ENCODE peak calls at places on chromosomes 11 and 22, in ten cellular contexts. D is transverse colon, G is stomach, R is ovary, J is A549, Q is tibial nerve, X is H1, E is K562, L is sigmoid colon, H is SK-N-SH. O is an unnamed sample.

GRCh38 chr11:64918056-64918455 is 1.0 kb upstream of the ATG2A start:
- DNase-seq in L (peak), H (no peak), R (no peak), Q (no peak), D (no peak), J (no peak), E (no peak), X (no peak), G (no peak), O (no peak)

GRCh38 chr11:43573233-43573632 is 107.3 kb upstream of the HSD17B12 start:
- DNase-seq in D (no peak), H (peak), L (no peak), E (peak), Q (no peak), G (no peak), X (peak), R (no peak), J (no peak), O (no peak)

GRCh38 chr22:45837507-45837906 is 139.5 kb downstream of the WNT7B start:
- DNase-seq in G (no peak), R (no peak), D (no peak), E (no peak), X (no peak), J (no peak), Q (no peak), H (no peak), L (no peak), O (no peak)

GRCh38 chr22:36258750-36259619 is 6.1 kb downstream of the APOL1 start:
- DNase-seq in J (no peak), L (peak), H (no peak), G (no peak), X (peak), D (peak), R (peak), Q (no peak), E (no peak), O (no peak)

GRCh38 chr11:26971961-26972360 is 22.0 kb upstream of the FIBIN start:
- DNase-seq in J (no peak), H (no peak), Q (no peak), R (no peak), D (no peak), L (no peak), X (no peak), E (no peak), G (no peak), O (no peak)

GRCh38 chr22:40498454-40499186 is 128.2 kb downstream of the SGSM3 start:
- DNase-seq in H (no peak), R (no peak), X (no peak), L (no peak), G (no peak), E (peak), D (no peak), J (peak), Q (no peak), O (no peak)

GRCh38 chr11:61616443-61616842 is 35.6 kb upstream of the SYT7 start:
- DNase-seq in Q (no peak), X (no peak), J (no peak), H (no peak), E (no peak), L (no peak), R (no peak), G (no peak), D (no peak), O (no peak)

GRCh38 chr11:35035894-35036408 is 103.0 kb upstream of the CD44 start:
- DNase-seq in L (no peak), G (no peak), D (no peak), R (no peak), E (no peak), Q (no peak), J (no peak), X (no peak), H (no peak), O (no peak)

GRCh38 chr11:12827929-12828812 is 153.9 kb downstream of the TEAD1 start:
- DNase-seq in J (no peak), E (no peak), D (peak), L (no peak), Q (peak), X (no peak), H (no peak), R (no peak), G (peak), O (no peak)

GRCh38 chr11:113670149-113670829 is 35.8 kb downstream of the TMPRSS5 start:
- DNase-seq in H (no peak), L (no peak), E (peak), R (no peak), D (no peak), Q (no peak), G (no peak), X (no peak), J (no peak), O (no peak)

GRCh38 chr22:47051435-47052175 is 289.2 kb downstream of the TBC1D22A start:
- DNase-seq in D (no peak), L (no peak), J (no peak), H (no peak), R (no peak), G (no peak), Q (no peak), E (no peak), X (no peak), O (no peak)

GRCh38 chr11:114128399-114128798 is 68.9 kb downstream of the ZBTB16 start:
- DNase-seq in X (no peak), E (no peak), D (peak), J (no peak), R (no peak), G (no peak), Q (no peak), H (no peak), L (peak), O (no peak)

GRCh38 chr22:27993774-27994350 is 74.8 kb upstream of the PITPNB start:
- DNase-seq in J (no peak), R (peak), G (no peak), D (peak), H (no peak), X (no peak), E (no peak), Q (peak), L (peak), O (no peak)

GRCh38 chr11:41660585-41660984 is 201.1 kb upstream of the LRRC4C start:
- DNase-seq in Q (no peak), G (no peak), J (no peak), L (no peak), R (no peak), E (no peak), X (peak), H (no peak), D (no peak), O (no peak)

GRCh38 chr22:47200273-47201051 is 438.0 kb downstream of the TBC1D22A start:
- DNase-seq in J (no peak), L (peak), Q (peak), R (peak), E (no peak), H (no peak), X (peak), G (peak), D (no peak), O (peak)

GRCh38 chr22:50247748-50248147 is 2.9 kb upstream of the TUBGCP6 start:
- DNase-seq in D (peak), H (peak), R (no peak), G (peak), J (no peak), Q (no peak), L (no peak), E (peak), X (peak), O (no peak)

GRCh38 chr11:120208012-120208441 is 2.8 kb upstream of the OAF start:
- DNase-seq in L (no peak), Q (no peak), R (no peak), X (no peak), G (no peak), D (no peak), E (no peak), J (no peak), H (no peak), O (no peak)

GRCh38 chr11:120208777-120209176 is 2.1 kb upstream of the OAF start:
- DNase-seq in L (peak), J (peak), E (no peak), X (no peak), R (peak), H (no peak), D (peak), G (no peak), Q (no peak), O (no peak)

GRCh38 chr11:120211522-120212258 is 858 bp downstream of the OAF start:
- DNase-seq in H (no peak), R (no peak), J (no peak), Q (no peak), X (no peak), L (no peak), E (no peak), G (no peak), D (no peak), O (no peak)

GRCh38 chr11:120210651-120211521 is at the start of gene OAF:
- DNase-seq in L (peak), J (peak), Q (peak), E (peak), H (peak), G (peak), D (peak), X (peak), R (peak), O (no peak)

DNA sequence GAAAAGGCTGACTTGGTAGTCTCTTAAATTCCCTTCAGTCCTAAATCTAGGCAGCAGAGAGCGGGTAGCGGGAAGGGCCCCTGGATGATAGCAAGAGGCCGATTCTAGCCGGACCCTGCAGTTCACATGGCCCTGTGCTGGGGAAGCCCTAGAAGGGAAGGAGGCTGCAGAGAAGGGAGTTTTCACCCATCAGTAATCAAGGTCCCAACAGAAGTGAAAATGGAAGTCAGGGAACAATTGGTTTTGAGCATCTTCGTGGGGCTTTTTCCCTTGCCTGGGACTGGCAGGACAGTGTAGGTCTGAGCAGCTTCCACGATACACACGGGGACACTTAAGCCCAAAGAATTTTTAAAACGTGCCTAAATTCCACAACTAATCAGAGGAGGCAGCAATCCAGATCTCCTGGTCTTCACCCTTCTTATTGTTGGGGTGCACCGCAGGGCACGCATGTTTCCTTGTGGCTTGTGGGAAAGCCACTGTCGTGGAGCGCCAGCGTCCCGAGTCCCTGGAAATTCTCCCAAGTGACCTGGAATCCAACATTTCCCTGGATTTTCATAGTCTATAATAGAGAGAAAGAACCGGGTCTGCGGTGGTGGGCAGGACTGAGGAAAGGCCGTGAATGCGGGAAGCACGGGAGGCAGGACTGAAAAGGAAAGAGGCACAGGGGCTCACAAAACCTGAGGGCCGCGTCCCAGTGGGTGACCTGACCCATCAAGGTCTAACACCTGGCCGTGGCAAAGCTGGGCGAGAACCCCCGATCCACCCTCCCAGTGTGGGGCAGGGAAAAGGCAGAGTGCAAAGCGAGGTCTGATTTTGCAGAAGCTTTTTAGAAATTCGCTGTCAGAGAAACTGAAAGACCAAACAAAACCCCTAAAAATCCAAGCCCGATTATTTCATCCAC is 832 bp upstream of the OAF start:
- DNase-seq in R (peak), D (no peak), Q (no peak), G (no peak), H (peak), X (no peak), L (no peak), J (no peak), E (no peak), O (no peak)
- H3K4me3 ChIP-seq in R (peak), D (peak), Q (peak), G (peak), H (peak), X (peak), L (peak), J (peak), E (peak), O (peak)

GRCh38 chr11:69151811-69152210 is 3.9 kb upstream of the SMIM38 start:
- DNase-seq in J (no peak), X (no peak), R (no peak), G (no peak), D (no peak), L (no peak), Q (no peak), E (no peak), H (no peak), O (no peak)
- TF ChIP-seq EP300 in J (no peak), X (no peak), R (no peak), G (no peak), D (no peak), L (no peak), Q (no peak), E (no peak), H (no peak), O (no peak)

GRCh38 chr22:23119492-23120414 is 22.0 kb downstream of the RSPH14 start:
- DNase-seq in X (no peak), Q (no peak), L (no peak), G (no peak), E (no peak), J (no peak), R (no peak), H (no peak), D (no peak), O (no peak)
- H3K4me3 ChIP-seq in X (no peak), Q (no peak), L (no peak), G (no peak), E (no peak), J (no peak), R (no peak), H (no peak), D (no peak), O (no peak)

DNA sequence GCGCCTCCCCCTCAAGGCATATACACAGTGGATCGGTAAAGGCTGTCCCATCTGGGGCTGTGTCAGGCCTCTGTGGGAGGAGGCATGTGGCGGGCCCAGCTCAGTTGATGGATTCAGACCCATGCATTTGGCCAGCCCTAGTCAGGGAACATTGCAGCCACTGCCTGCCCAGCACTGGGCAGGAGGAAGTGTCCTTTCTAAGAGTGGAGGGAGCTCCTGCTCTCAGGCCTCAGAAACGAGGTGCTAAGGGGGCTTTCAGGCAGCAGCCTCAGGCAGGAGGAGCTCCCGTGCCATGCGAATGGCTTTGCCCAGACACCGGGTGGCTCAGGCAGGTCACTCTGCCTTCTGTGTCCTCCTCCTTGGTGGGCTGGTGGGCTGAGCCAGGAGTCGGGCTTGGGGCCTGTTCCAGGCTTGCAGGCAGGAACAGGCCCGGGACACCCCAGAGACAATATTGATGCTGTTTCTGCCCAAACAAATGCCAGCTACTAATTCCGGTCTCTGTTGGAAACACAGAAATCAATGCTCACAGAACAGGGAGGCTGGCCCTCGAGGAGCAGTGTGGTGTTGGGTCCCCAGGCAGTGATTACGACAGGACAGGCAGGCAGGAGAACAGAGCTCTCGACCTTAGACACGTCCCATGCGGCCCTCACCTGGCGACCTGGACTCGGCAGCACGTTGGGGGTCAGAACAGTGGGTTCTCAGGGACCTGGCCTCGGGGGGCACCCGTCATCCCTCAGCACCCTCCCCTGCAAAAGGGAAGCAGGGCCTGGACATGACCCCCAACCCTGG is 42.3 kb upstream of the CCDC188 start:
- DNase-seq in Q (no peak), G (no peak), L (no peak), E (no peak), D (no peak), X (no peak), H (no peak), R (no peak), J (no peak), O (no peak)
- TF ChIP-seq EP300 in Q (no peak), G (no peak), L (no peak), E (no peak), D (no peak), X (no peak), H (no peak), R (no peak), J (no peak), O (no peak)